ENCODE peak calls at places on chromosomes 12 and 14, in nine cellular contexts. F is tibial nerve; O is cardiac muscle cell; V is CD8-positive, alpha-beta T cell; L is A549; I is Caco-2; S is H9; G is lower lobe of right lung; W is prostate gland. U is an unnamed sample. For H3K4me1, the result is how much of the 10 kb centered on the place peaks cover.

GRCh38 chr14:71776463-71777359 is 155.5 kb upstream of the RGS6 start:
- DNase-seq in V (no peak), O (no peak), G (no peak), I (no peak), L (no peak), F (no peak), S (no peak), W (no peak), U (no peak)

GRCh38 chr14:31543969-31544799 is 17.0 kb upstream of the NUBPL start:
- DNase-seq in O (peak), G (no peak), V (no peak), L (peak), F (no peak), W (no peak), S (no peak), I (peak), U (no peak)

GRCh38 chr14:76937181-76938091 is 91.1 kb downstream of the IRF2BPL start:
- DNase-seq in V (no peak), L (no peak), W (no peak), O (peak), F (no peak), G (no peak), I (no peak), S (no peak), U (no peak)

GRCh38 chr12:117098361-117099217 is 627 bp downstream of the TESC start:
- DNase-seq in I (peak), W (no peak), L (peak), G (peak), F (no peak), S (no peak), V (no peak), O (no peak), U (no peak)

GRCh38 chr12:51247523-51248206 is 9.0 kb downstream of the DAZAP2 start:
- DNase-seq in G (no peak), I (no peak), O (no peak), L (no peak), V (no peak), W (no peak), F (no peak), S (peak), U (no peak)

GRCh38 chr14:103246089-103246488 is 87.9 kb upstream of the EIF5 start:
- DNase-seq in L (no peak), W (no peak), I (no peak), O (no peak), G (no peak), F (no peak), S (no peak), V (no peak), U (no peak)

GRCh38 chr12:26318661-26319068 is 123.3 kb downstream of the SSPN start:
- DNase-seq in L (no peak), I (peak), S (no peak), V (no peak), G (peak), W (no peak), F (peak), O (no peak), U (no peak)

GRCh38 chr12:89239534-89239933 is 112.8 kb downstream of the DUSP6 start:
- DNase-seq in I (no peak), G (no peak), V (no peak), W (no peak), S (no peak), O (no peak), L (no peak), F (no peak), U (no peak)

GRCh38 chr12:92927436-92928116 is 1.5 kb downstream of the EEA1 start:
- DNase-seq in V (no peak), G (no peak), S (no peak), W (no peak), I (no peak), F (no peak), O (no peak), L (peak), U (no peak)

GRCh38 chr12:102702447-102703114 is 214.5 kb downstream of the PAH start:
- DNase-seq in S (peak), V (no peak), G (no peak), I (peak), O (peak), L (peak), F (peak), W (peak), U (no peak)

GRCh38 chr14:81220767-81221578 is at the start of gene GTF2A1:
- DNase-seq in V (peak), L (peak), G (peak), S (peak), F (peak), I (peak), O (peak), W (peak), U (peak)

GRCh38 chr14:29906256-29906885 is 21.3 kb downstream of the PRKD1 start:
- DNase-seq in S (no peak), I (no peak), O (no peak), G (no peak), F (no peak), W (peak), L (peak), V (no peak), U (no peak)

GRCh38 chr14:68777644-68778043 is 15.2 kb downstream of the ZFP36L1 start:
- DNase-seq in V (no peak), O (no peak), L (no peak), W (no peak), I (no peak), G (no peak), S (no peak), F (no peak), U (no peak)

GRCh38 chr12:30016656-30017055 is 232.9 kb upstream of the TMTC1 start:
- DNase-seq in S (no peak), W (no peak), L (no peak), I (no peak), V (no peak), F (no peak), G (no peak), O (no peak), U (no peak)

GRCh38 chr12:51887476-51888315 is at the start of gene ANKRD33:
- DNase-seq in F (no peak), V (no peak), G (no peak), S (peak), I (no peak), W (no peak), L (no peak), O (peak), U (peak)

GRCh38 chr14:101183376-101184103 is 280.0 kb upstream of the RTL1 start:
- DNase-seq in G (no peak), L (no peak), F (no peak), V (no peak), O (peak), I (peak), W (no peak), S (peak), U (peak)

GRCh38 chr12:95615735-95616134 is 64.5 kb upstream of the USP44 start:
- DNase-seq in F (no peak), O (no peak), L (no peak), G (no peak), I (no peak), V (no peak), S (no peak), W (no peak), U (no peak)

GRCh38 chr12:93135286-93136239 is 206.5 kb upstream of the EEA1 start:
- DNase-seq in L (no peak), S (no peak), V (no peak), O (no peak), F (no peak), I (no peak), W (peak), G (no peak), U (no peak)

GRCh38 chr14:105059035-105059916 is 6.0 kb downstream of the GPR132 start:
- DNase-seq in S (peak), F (no peak), G (peak), V (peak), O (no peak), W (no peak), I (peak), L (no peak), U (no peak)

GRCh38 chr14:67522270-67522669 is 10.8 kb upstream of the PLEKHH1 start:
- DNase-seq in F (no peak), W (no peak), I (no peak), V (no peak), G (no peak), S (no peak), L (no peak), O (no peak), U (no peak)

GRCh38 chr12:82461851-82462250 is 103.5 kb downstream of the METTL25 start:
- DNase-seq in O (no peak), I (no peak), S (no peak), V (no peak), W (no peak), L (no peak), G (no peak), F (no peak), U (no peak)

GRCh38 chr14:67313153-67313552 is 46.5 kb downstream of the ATP6V1D start:
- DNase-seq in V (no peak), I (no peak), L (no peak), F (no peak), S (no peak), G (no peak), O (no peak), W (no peak), U (no peak)

GRCh38 chr14:77311217-77311616 is 9.5 kb downstream of the POMT2 start:
- DNase-seq in W (no peak), V (no peak), I (no peak), S (no peak), L (no peak), G (no peak), O (no peak), F (no peak), U (no peak)

GRCh38 chr12:119383206-119383605 is 48.7 kb downstream of the CCDC60 start:
- DNase-seq in F (no peak), V (no peak), O (no peak), S (no peak), I (no peak), L (no peak), W (no peak), G (no peak), U (no peak)

GRCh38 chr12:104507672-104508071 is 50.9 kb downstream of the CHST11 start:
- DNase-seq in O (no peak), L (no peak), S (no peak), W (no peak), V (no peak), F (no peak), G (no peak), I (no peak), U (no peak)

DNA sequence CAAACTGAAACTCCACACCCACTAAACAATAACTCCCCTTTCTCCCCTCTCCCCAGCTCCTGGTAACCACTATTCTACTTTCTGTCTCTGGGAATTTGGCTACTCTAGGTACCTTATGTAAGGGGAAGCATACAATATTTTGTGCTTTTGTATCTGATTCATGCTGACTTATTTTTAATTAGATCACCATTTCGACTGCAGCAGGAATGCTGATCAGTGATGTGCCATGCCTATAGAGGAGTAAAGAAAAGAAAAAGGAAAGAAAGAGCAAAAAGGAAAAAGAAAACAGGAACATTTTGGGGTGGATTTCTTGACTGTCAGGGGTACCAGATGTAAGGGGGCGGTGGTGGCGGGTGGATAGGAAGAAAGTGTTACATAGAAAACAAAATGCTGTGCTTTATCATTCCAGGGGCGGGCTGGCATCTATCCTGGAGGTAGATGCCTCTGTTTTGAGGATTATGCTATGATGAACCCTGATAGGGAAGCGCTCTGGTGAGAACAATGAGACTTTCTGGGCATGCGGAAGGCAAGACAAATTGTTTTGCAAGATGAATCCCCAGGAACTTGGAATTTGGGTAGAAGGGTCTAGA is 45.2 kb upstream of the CTDSP2 start:
- DNase-seq in V (no peak), S (no peak), I (no peak), F (no peak), W (no peak), G (no peak), O (no peak), L (no peak), U (no peak)
- H3K4me1 ChIP-seq in V (under half), S (under half), I (under half), F (under half), W (under half), G (half or more), O (half or more), L (half or more), U (under half)

GRCh38 chr12:100843061-100843460 is 48.5 kb downstream of the ANO4 start:
- DNase-seq in W (no peak), V (no peak), G (no peak), I (no peak), L (no peak), S (no peak), F (no peak), O (no peak), U (no peak)
- H3K4me1 ChIP-seq in W (under half), V (under half), G (under half), I (under half), L (under half), S (under half), F (under half), O (under half), U (under half)

GRCh38 chr14:93954516-93954830 is 21.9 kb downstream of the ASB2 start:
- DNase-seq in L (no peak), G (peak), O (peak), F (no peak), S (no peak), W (no peak), I (no peak), V (no peak), U (no peak)

GRCh38 chr14:93956082-93956481 is 20.3 kb downstream of the ASB2 start:
- DNase-seq in F (no peak), L (no peak), G (no peak), I (no peak), W (no peak), O (no peak), V (no peak), S (no peak), U (no peak)

GRCh38 chr14:93953739-93954515 is 22.4 kb downstream of the ASB2 start:
- DNase-seq in L (no peak), G (peak), V (no peak), F (no peak), O (no peak), W (no peak), I (no peak), S (no peak), U (no peak)

GRCh38 chr14:93956514-93957332 is 19.6 kb downstream of the ASB2 start:
- DNase-seq in I (no peak), W (no peak), L (no peak), S (no peak), V (no peak), G (no peak), F (no peak), O (peak), U (no peak)

GRCh38 chr14:93954900-93955891 is 21.2 kb downstream of the ASB2 start:
- DNase-seq in L (no peak), I (no peak), V (peak), W (no peak), S (no peak), F (no peak), G (peak), O (peak), U (no peak)
- H3K4me1 ChIP-seq in L (under half), I (under half), V (half or more), W (under half), S (under half), F (under half), G (under half), O (half or more), U (under half)

DNA sequence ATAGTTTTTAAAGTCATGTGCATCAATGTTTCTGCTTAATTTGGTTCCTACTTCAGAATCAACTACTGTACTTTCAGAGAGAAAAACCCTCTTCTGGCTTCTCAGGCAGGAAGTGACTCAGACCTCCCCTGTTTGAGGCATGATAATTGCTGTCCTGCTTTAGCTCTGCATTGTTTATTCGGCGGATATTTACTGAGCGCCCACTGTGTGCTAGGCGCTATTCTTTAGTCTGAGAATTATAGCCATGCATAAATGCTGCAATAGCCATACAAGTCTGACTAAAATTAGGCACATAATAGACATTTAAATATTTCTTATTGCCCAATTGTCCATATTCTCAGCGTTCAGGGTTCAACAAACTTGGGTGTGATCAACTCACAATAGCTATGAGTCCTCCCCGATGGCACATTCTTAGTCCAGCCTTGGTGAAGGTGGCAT is 6.1 kb upstream of the AMIGO2 start:
- DNase-seq in G (no peak), W (no peak), V (no peak), S (peak), I (no peak), L (peak), F (no peak), O (no peak), U (no peak)
- H3K4me1 ChIP-seq in G (half or more), W (under half), V (half or more), S (under half), I (under half), L (half or more), F (under half), O (under half), U (under half)

GRCh38 chr12:24025153-24025798 is 75.8 kb upstream of the SOX5 start:
- DNase-seq in G (no peak), S (no peak), F (no peak), O (no peak), L (no peak), I (no peak), V (no peak), W (no peak), U (no peak)

DNA sequence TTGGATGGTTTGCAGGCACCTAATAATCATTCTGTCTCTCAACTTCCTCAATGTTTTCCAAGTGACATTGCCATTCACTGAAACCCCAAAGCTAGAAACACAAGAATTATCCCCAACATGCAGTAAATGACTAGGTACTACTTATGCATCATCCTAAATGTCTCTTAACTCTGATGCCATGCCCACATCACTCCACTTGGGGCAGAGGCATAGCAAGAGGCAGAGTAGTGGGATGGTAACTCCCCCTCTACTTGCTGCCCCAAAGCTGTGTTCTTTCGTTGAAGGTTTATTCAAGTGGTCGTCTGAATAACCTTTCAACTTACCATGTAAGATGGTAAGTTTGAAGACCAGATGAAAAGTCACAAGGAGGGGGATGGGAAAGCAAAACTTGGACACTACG is 77.9 kb upstream of the SOX5 start:
- DNase-seq in F (no peak), W (no peak), I (no peak), S (no peak), G (no peak), V (no peak), O (no peak), L (no peak), U (no peak)
- H3K4me1 ChIP-seq in F (under half), W (under half), I (under half), S (under half), G (under half), V (under half), O (under half), L (under half), U (under half)

DNA sequence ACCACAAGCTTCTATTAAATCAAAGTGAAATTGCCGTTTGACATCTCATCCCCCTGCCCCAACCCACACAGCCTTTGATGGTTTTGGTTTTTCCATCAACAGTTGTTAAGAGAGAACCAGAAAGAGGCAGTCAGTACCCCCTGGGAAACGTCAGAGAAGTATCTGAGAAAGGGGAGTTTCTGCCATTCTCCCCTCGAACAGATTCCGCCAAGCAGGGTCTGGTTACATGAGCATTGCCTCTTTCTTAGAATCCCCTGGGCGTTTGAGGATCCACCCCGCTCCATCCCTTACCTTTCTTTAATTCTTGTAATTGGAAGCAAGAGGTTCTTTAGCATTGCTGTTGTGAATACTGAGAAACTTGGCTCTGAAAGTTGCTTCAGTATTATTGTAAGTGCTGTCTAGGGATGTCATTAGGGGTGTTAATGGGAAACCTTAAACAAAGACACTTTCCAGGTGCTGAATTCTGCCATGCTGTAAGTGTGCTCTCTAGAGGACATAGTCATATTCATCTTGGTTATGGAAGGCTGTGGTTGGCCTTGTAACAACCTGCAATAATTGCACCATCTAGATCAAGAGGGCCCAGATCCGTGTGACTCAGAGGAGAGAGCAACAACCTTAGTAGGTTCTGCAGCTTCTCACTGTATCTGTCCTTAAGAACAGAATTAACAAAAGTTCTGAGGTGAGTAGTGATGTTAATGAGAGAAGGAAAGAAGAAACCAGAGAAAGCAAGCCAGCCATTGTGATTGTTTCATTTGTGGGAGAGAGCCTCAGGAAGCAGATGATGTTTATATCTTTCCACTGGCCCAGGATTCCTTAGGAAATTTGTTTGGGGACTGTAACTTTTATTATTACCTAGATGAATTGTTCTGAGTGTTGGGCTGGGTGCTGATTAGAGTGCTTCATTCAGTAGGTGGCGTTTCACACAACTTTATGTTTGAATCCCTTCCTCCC is 8.9 kb downstream of the TMBIM6 start:
- DNase-seq in G (no peak), L (peak), I (peak), O (peak), F (no peak), S (no peak), V (no peak), W (no peak), U (no peak)
- H3K4me1 ChIP-seq in G (half or more), L (under half), I (under half), O (under half), F (under half), S (under half), V (half or more), W (under half), U (under half)